ENCODE peak calls at places on chromosomes 5 and 9, in nine cellular contexts. One of them, this sample, is unnamed. For H3K27me3 and H3K9me3, the result is how much of the 10 kb centered on the place peaks cover.

GRCh38 chr5:160175438-160176218 is 53.7 kb upstream of the FABP6 start:
- DNase-seq in stomach: no peak
- DNase-seq in transverse colon: no peak
- DNase-seq in upper lobe of left lung: no peak
- DNase-seq in heart left ventricle: peak
- DNase-seq in HepG2: no peak
- DNase-seq in adrenal gland: peak
- DNase-seq in thyroid gland: peak
- DNase-seq in Peyer's patch: peak
- DNase-seq in this sample: no peak

GRCh38 chr9:86126998-86127972 is 27.9 kb upstream of the GOLM1 start:
- DNase-seq in stomach: peak
- DNase-seq in transverse colon: peak
- DNase-seq in upper lobe of left lung: peak
- DNase-seq in heart left ventricle: peak
- DNase-seq in HepG2: peak
- DNase-seq in adrenal gland: peak
- DNase-seq in thyroid gland: peak
- DNase-seq in Peyer's patch: peak
- DNase-seq in this sample: no peak

GRCh38 chr9:116115731-116116353 is 37.7 kb upstream of the PAPPA start:
- DNase-seq in stomach: no peak
- DNase-seq in transverse colon: no peak
- DNase-seq in upper lobe of left lung: no peak
- DNase-seq in heart left ventricle: no peak
- DNase-seq in HepG2: no peak
- DNase-seq in adrenal gland: no peak
- DNase-seq in thyroid gland: no peak
- DNase-seq in Peyer's patch: no peak
- DNase-seq in this sample: no peak

GRCh38 chr5:76303917-76304316 is 99.2 kb upstream of the IQGAP2 start:
- DNase-seq in stomach: peak
- DNase-seq in transverse colon: peak
- DNase-seq in upper lobe of left lung: no peak
- DNase-seq in heart left ventricle: no peak
- DNase-seq in HepG2: no peak
- DNase-seq in adrenal gland: no peak
- DNase-seq in thyroid gland: no peak
- DNase-seq in Peyer's patch: peak
- DNase-seq in this sample: no peak

GRCh38 chr5:7094626-7095025 is 301.3 kb upstream of the ADCY2 start:
- DNase-seq in stomach: no peak
- DNase-seq in transverse colon: no peak
- DNase-seq in upper lobe of left lung: no peak
- DNase-seq in heart left ventricle: no peak
- DNase-seq in HepG2: peak
- DNase-seq in adrenal gland: no peak
- DNase-seq in thyroid gland: no peak
- DNase-seq in Peyer's patch: no peak
- DNase-seq in this sample: no peak

GRCh38 chr5:135986891-135987401 is 32.2 kb upstream of the LECT2 start:
- DNase-seq in stomach: no peak
- DNase-seq in transverse colon: no peak
- DNase-seq in upper lobe of left lung: no peak
- DNase-seq in heart left ventricle: no peak
- DNase-seq in HepG2: no peak
- DNase-seq in adrenal gland: no peak
- DNase-seq in thyroid gland: no peak
- DNase-seq in Peyer's patch: no peak
- DNase-seq in this sample: no peak

GRCh38 chr5:116494784-116495480 is 79.7 kb downstream of the SEMA6A start:
- DNase-seq in stomach: no peak
- DNase-seq in transverse colon: no peak
- DNase-seq in upper lobe of left lung: no peak
- DNase-seq in heart left ventricle: no peak
- DNase-seq in HepG2: peak
- DNase-seq in adrenal gland: no peak
- DNase-seq in thyroid gland: no peak
- DNase-seq in Peyer's patch: no peak
- DNase-seq in this sample: no peak

GRCh38 chr5:16946725-16947124 is 10.6 kb upstream of the MYO10 start:
- DNase-seq in stomach: no peak
- DNase-seq in transverse colon: no peak
- DNase-seq in upper lobe of left lung: no peak
- DNase-seq in heart left ventricle: no peak
- DNase-seq in HepG2: no peak
- DNase-seq in adrenal gland: no peak
- DNase-seq in thyroid gland: no peak
- DNase-seq in Peyer's patch: no peak
- DNase-seq in this sample: no peak

GRCh38 chr9:137293094-137293481 is 9.0 kb downstream of the NRARP start:
- DNase-seq in stomach: peak
- DNase-seq in transverse colon: no peak
- DNase-seq in upper lobe of left lung: no peak
- DNase-seq in heart left ventricle: peak
- DNase-seq in HepG2: no peak
- DNase-seq in adrenal gland: no peak
- DNase-seq in thyroid gland: no peak
- DNase-seq in Peyer's patch: no peak
- DNase-seq in this sample: no peak

GRCh38 chr5:88952996-88953643 is 70.1 kb upstream of the MEF2C start:
- DNase-seq in stomach: no peak
- DNase-seq in transverse colon: no peak
- DNase-seq in upper lobe of left lung: no peak
- DNase-seq in heart left ventricle: no peak
- DNase-seq in HepG2: no peak
- DNase-seq in adrenal gland: no peak
- DNase-seq in thyroid gland: no peak
- DNase-seq in Peyer's patch: no peak
- DNase-seq in this sample: no peak

GRCh38 chr9:34158362-34158869 is 20.4 kb upstream of the UBAP1 start:
- DNase-seq in stomach: no peak
- DNase-seq in transverse colon: peak
- DNase-seq in upper lobe of left lung: peak
- DNase-seq in heart left ventricle: no peak
- DNase-seq in HepG2: peak
- DNase-seq in adrenal gland: no peak
- DNase-seq in thyroid gland: no peak
- DNase-seq in Peyer's patch: no peak
- DNase-seq in this sample: no peak

GRCh38 chr5:115840825-115841224 is 540 bp downstream of the ATG12 start:
- DNase-seq in stomach: no peak
- DNase-seq in transverse colon: no peak
- DNase-seq in upper lobe of left lung: no peak
- DNase-seq in heart left ventricle: no peak
- DNase-seq in HepG2: no peak
- DNase-seq in adrenal gland: no peak
- DNase-seq in thyroid gland: no peak
- DNase-seq in Peyer's patch: no peak
- DNase-seq in this sample: no peak

GRCh38 chr9:16181539-16181938 is 628.7 kb downstream of the CCDC171 start:
- DNase-seq in stomach: no peak
- DNase-seq in transverse colon: no peak
- DNase-seq in upper lobe of left lung: no peak
- DNase-seq in heart left ventricle: no peak
- DNase-seq in HepG2: no peak
- DNase-seq in adrenal gland: no peak
- DNase-seq in thyroid gland: no peak
- DNase-seq in Peyer's patch: no peak
- DNase-seq in this sample: no peak

GRCh38 chr5:143329843-143330242 is 73.6 kb downstream of the NR3C1 start:
- DNase-seq in stomach: no peak
- DNase-seq in transverse colon: no peak
- DNase-seq in upper lobe of left lung: no peak
- DNase-seq in heart left ventricle: no peak
- DNase-seq in HepG2: no peak
- DNase-seq in adrenal gland: no peak
- DNase-seq in thyroid gland: no peak
- DNase-seq in Peyer's patch: no peak
- DNase-seq in this sample: no peak

GRCh38 chr5:138927979-138928378 is 52.8 kb upstream of the LRRTM2 start:
- DNase-seq in stomach: peak
- DNase-seq in transverse colon: peak
- DNase-seq in upper lobe of left lung: no peak
- DNase-seq in heart left ventricle: peak
- DNase-seq in HepG2: peak
- DNase-seq in adrenal gland: peak
- DNase-seq in thyroid gland: peak
- DNase-seq in Peyer's patch: peak
- DNase-seq in this sample: no peak

GRCh38 chr9:81621111-81621510 is 68.2 kb downstream of the TLE1 start:
- DNase-seq in stomach: no peak
- DNase-seq in transverse colon: no peak
- DNase-seq in upper lobe of left lung: no peak
- DNase-seq in heart left ventricle: no peak
- DNase-seq in HepG2: no peak
- DNase-seq in adrenal gland: no peak
- DNase-seq in thyroid gland: no peak
- DNase-seq in Peyer's patch: no peak
- DNase-seq in this sample: no peak

GRCh38 chr5:97499605-97500004 is 316.6 kb upstream of the RIOK2 start:
- DNase-seq in stomach: no peak
- DNase-seq in transverse colon: no peak
- DNase-seq in upper lobe of left lung: no peak
- DNase-seq in heart left ventricle: peak
- DNase-seq in HepG2: no peak
- DNase-seq in adrenal gland: no peak
- DNase-seq in thyroid gland: no peak
- DNase-seq in Peyer's patch: no peak
- DNase-seq in this sample: no peak

GRCh38 chr5:84450617-84451414 is 66.1 kb upstream of the EDIL3 start:
- DNase-seq in stomach: no peak
- DNase-seq in transverse colon: no peak
- DNase-seq in upper lobe of left lung: no peak
- DNase-seq in heart left ventricle: no peak
- DNase-seq in HepG2: no peak
- DNase-seq in adrenal gland: no peak
- DNase-seq in thyroid gland: no peak
- DNase-seq in Peyer's patch: no peak
- DNase-seq in this sample: no peak

GRCh38 chr5:137453476-137454080 is 45.5 kb downstream of the SPOCK1 start:
- DNase-seq in stomach: no peak
- DNase-seq in transverse colon: no peak
- DNase-seq in upper lobe of left lung: no peak
- DNase-seq in heart left ventricle: no peak
- DNase-seq in HepG2: peak
- DNase-seq in adrenal gland: no peak
- DNase-seq in thyroid gland: no peak
- DNase-seq in Peyer's patch: no peak
- DNase-seq in this sample: no peak

DNA sequence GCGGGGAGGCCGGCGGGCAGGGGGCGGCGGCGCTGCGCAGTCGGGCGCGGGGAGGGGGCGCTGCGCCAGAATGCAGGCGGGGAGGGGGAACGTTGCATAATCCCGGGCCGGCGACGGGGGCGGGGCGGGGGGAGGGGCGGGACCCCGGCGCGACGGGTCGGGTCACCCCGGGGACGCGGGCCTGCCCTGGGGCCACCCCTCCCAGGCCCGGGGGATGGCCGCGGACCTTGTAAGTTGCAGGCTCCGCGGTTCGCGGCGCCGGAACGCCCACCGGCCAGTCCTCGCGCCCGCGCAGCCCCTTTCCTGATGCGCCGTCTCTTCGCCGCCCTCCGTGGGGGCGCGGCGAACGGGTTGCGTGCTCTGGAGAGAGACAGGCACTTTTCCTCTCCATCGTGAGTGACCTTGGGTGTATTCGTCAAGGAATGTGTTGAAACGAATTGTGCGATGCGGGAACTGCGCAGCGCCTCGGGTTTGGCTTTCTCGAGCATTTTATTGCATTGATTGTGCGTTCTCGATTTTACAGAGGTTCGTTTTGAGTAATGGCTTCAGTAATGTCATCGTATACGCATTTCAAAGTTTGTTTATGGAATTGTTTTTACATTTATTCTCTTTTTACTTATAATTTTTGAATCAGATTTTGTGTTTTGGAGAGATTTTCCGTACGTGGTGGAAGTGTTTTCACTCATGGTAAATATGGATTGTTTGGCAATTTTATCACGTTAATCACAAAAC is 808 bp downstream of the SPIN1 start:
- DNase-seq in stomach: peak
- DNase-seq in transverse colon: peak
- DNase-seq in upper lobe of left lung: peak
- DNase-seq in heart left ventricle: peak
- DNase-seq in HepG2: peak
- DNase-seq in adrenal gland: peak
- DNase-seq in thyroid gland: peak
- DNase-seq in Peyer's patch: peak
- DNase-seq in this sample: no peak
- TF ChIP-seq POLR2A in stomach: no peak
- TF ChIP-seq POLR2A in transverse colon: peak
- TF ChIP-seq POLR2A in upper lobe of left lung: no peak
- TF ChIP-seq POLR2A in heart left ventricle: peak
- TF ChIP-seq POLR2A in HepG2: peak
- TF ChIP-seq POLR2A in adrenal gland: peak
- TF ChIP-seq POLR2A in thyroid gland: peak
- TF ChIP-seq POLR2A in Peyer's patch: no peak
- TF ChIP-seq POLR2A in this sample: no peak

GRCh38 chr9:107491081-107492053 is 1.8 kb upstream of the KLF4 start:
- DNase-seq in stomach: peak
- DNase-seq in transverse colon: peak
- DNase-seq in upper lobe of left lung: peak
- DNase-seq in heart left ventricle: peak
- DNase-seq in HepG2: no peak
- DNase-seq in adrenal gland: peak
- DNase-seq in thyroid gland: peak
- DNase-seq in Peyer's patch: peak
- DNase-seq in this sample: no peak
- H3K27me3 ChIP-seq in stomach: half or more
- H3K27me3 ChIP-seq in transverse colon: under half
- H3K27me3 ChIP-seq in upper lobe of left lung: under half
- H3K27me3 ChIP-seq in heart left ventricle: under half
- H3K27me3 ChIP-seq in HepG2: under half
- H3K27me3 ChIP-seq in adrenal gland: under half
- H3K27me3 ChIP-seq in thyroid gland: under half
- H3K27me3 ChIP-seq in Peyer's patch: under half
- H3K27me3 ChIP-seq in this sample: under half

DNA sequence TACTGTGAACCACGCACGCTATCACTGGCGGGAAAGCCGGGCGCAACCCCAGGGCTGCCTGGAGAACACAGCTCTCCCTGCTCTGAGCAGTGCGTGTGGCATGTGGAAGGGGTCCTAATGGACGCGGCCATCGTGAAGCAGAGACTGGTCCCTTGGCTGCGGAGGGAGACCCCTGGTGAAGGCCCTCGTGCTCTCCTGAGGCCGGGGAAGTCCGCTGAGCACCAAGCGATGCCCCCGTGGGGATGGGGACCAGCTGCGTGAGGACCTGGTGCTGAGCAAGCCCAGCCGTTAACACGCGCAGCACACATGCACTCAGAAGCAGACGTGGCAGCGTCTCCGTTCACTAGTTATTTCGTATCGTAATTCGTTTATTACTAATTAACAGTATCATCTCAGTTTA is 24.4 kb downstream of the SLC12A7 start:
- DNase-seq in stomach: no peak
- DNase-seq in transverse colon: no peak
- DNase-seq in upper lobe of left lung: no peak
- DNase-seq in heart left ventricle: no peak
- DNase-seq in HepG2: no peak
- DNase-seq in adrenal gland: no peak
- DNase-seq in thyroid gland: no peak
- DNase-seq in Peyer's patch: no peak
- DNase-seq in this sample: no peak
- H3K9me3 ChIP-seq in stomach: under half
- H3K9me3 ChIP-seq in transverse colon: under half
- H3K9me3 ChIP-seq in upper lobe of left lung: under half
- H3K9me3 ChIP-seq in heart left ventricle: under half
- H3K9me3 ChIP-seq in HepG2: under half
- H3K9me3 ChIP-seq in adrenal gland: under half
- H3K9me3 ChIP-seq in thyroid gland: under half
- H3K9me3 ChIP-seq in Peyer's patch: under half
- H3K9me3 ChIP-seq in this sample: under half

GRCh38 chr5:50766967-50767366 is 100.5 kb downstream of the PARP8 start:
- DNase-seq in stomach: no peak
- DNase-seq in transverse colon: no peak
- DNase-seq in upper lobe of left lung: no peak
- DNase-seq in heart left ventricle: no peak
- DNase-seq in HepG2: no peak
- DNase-seq in adrenal gland: no peak
- DNase-seq in thyroid gland: no peak
- DNase-seq in Peyer's patch: no peak
- DNase-seq in this sample: no peak
- TF ChIP-seq POLR2A in stomach: no peak
- TF ChIP-seq POLR2A in transverse colon: no peak
- TF ChIP-seq POLR2A in upper lobe of left lung: no peak
- TF ChIP-seq POLR2A in heart left ventricle: no peak
- TF ChIP-seq POLR2A in HepG2: no peak
- TF ChIP-seq POLR2A in adrenal gland: no peak
- TF ChIP-seq POLR2A in thyroid gland: no peak
- TF ChIP-seq POLR2A in Peyer's patch: no peak
- TF ChIP-seq POLR2A in this sample: no peak

This sample was measured in esophagus squamous epithelium.